ENCODE peak calls at places on chromosomes 3 and 15, in five cellular contexts. One of them, this sample, is unnamed.

GRCh38 chr3:69044608-69045007 is 7.5 kb downstream of the TMF1 start:
- DNase-seq in psoas muscle: no peak
- DNase-seq in B cell: no peak
- DNase-seq in testis: no peak
- DNase-seq in colonic mucosa: no peak
- DNase-seq in this sample: no peak

GRCh38 chr3:127887321-127887720 is 27.7 kb upstream of the KBTBD12 start:
- DNase-seq in psoas muscle: no peak
- DNase-seq in colonic mucosa: no peak
- DNase-seq in B cell: no peak
- DNase-seq in testis: no peak
- DNase-seq in this sample: no peak

GRCh38 chr15:91881551-91882297 is 28.2 kb downstream of the SLCO3A1 start:
- DNase-seq in colonic mucosa: no peak
- DNase-seq in B cell: no peak
- DNase-seq in psoas muscle: no peak
- DNase-seq in testis: no peak
- DNase-seq in this sample: no peak

GRCh38 chr3:192727032-192727847 is at the start of gene FGF12:
- DNase-seq in B cell: no peak
- DNase-seq in psoas muscle: peak; percentile 65
- DNase-seq in testis: peak; percentile 76
- DNase-seq in colonic mucosa: peak; percentile 29
- DNase-seq in this sample: peak; percentile 22

GRCh38 chr15:31216210-31216911 is 110.3 kb upstream of the KLF13 start:
- DNase-seq in colonic mucosa: peak; percentile 96
- DNase-seq in testis: peak; percentile 81
- DNase-seq in B cell: peak; percentile 65
- DNase-seq in psoas muscle: peak; percentile 96
- DNase-seq in this sample: peak; percentile 66

GRCh38 chr15:39976291-39977274 is 42.7 kb downstream of the EIF2AK4 start:
- DNase-seq in testis: peak; percentile 85
- DNase-seq in colonic mucosa: peak; percentile 62
- DNase-seq in psoas muscle: peak; percentile 76
- DNase-seq in B cell: peak; percentile 16
- DNase-seq in this sample: peak; percentile 34

GRCh38 chr3:72593881-72594397 is 254.3 kb downstream of the SHQ1 start:
- DNase-seq in psoas muscle: no peak
- DNase-seq in colonic mucosa: no peak
- DNase-seq in testis: no peak
- DNase-seq in B cell: no peak
- DNase-seq in this sample: no peak

GRCh38 chr3:110583373-110583935 is 488.2 kb upstream of the NECTIN3 start:
- DNase-seq in psoas muscle: no peak
- DNase-seq in B cell: no peak
- DNase-seq in testis: no peak
- DNase-seq in colonic mucosa: no peak
- DNase-seq in this sample: no peak

GRCh38 chr3:35654471-35654870 is 15.1 kb downstream of the ARPP21 start:
- DNase-seq in psoas muscle: no peak
- DNase-seq in colonic mucosa: no peak
- DNase-seq in testis: no peak
- DNase-seq in B cell: no peak
- DNase-seq in this sample: no peak

GRCh38 chr15:101495334-101496197 is 6.1 kb upstream of the PCSK6 start:
- DNase-seq in colonic mucosa: no peak
- DNase-seq in B cell: peak; percentile 17
- DNase-seq in testis: no peak
- DNase-seq in psoas muscle: no peak
- DNase-seq in this sample: no peak

GRCh38 chr3:188335656-188336055 is 181.7 kb downstream of the LPP start:
- DNase-seq in colonic mucosa: no peak
- DNase-seq in B cell: no peak
- DNase-seq in psoas muscle: no peak
- DNase-seq in testis: no peak
- DNase-seq in this sample: no peak

GRCh38 chr3:130946876-130947275 is 53.0 kb downstream of the ATP2C1 start:
- DNase-seq in psoas muscle: no peak
- DNase-seq in testis: no peak
- DNase-seq in colonic mucosa: no peak
- DNase-seq in B cell: no peak
- DNase-seq in this sample: no peak

GRCh38 chr3:129289201-129289921 is 10.7 kb downstream of the HMCES start:
- DNase-seq in B cell: no peak
- DNase-seq in psoas muscle: no peak
- DNase-seq in testis: no peak
- DNase-seq in colonic mucosa: no peak
- DNase-seq in this sample: no peak

GRCh38 chr15:40439461-40440299 is 1.1 kb upstream of the BAHD1 start:
- DNase-seq in psoas muscle: peak; percentile 62
- DNase-seq in testis: peak; percentile 81
- DNase-seq in colonic mucosa: peak; percentile 59
- DNase-seq in B cell: peak; percentile 52
- DNase-seq in this sample: no peak

GRCh38 chr3:24683090-24683489 is 188.4 kb upstream of the THRB start:
- DNase-seq in colonic mucosa: no peak
- DNase-seq in B cell: no peak
- DNase-seq in psoas muscle: no peak
- DNase-seq in testis: no peak
- DNase-seq in this sample: no peak

GRCh38 chr3:59451041-59451763 is 401.4 kb upstream of the CFAP20DC start:
- DNase-seq in testis: no peak
- DNase-seq in psoas muscle: no peak
- DNase-seq in B cell: peak; percentile 10
- DNase-seq in colonic mucosa: peak; percentile 19
- DNase-seq in this sample: no peak

GRCh38 chr15:82146990-82147461 is 101.2 kb upstream of the MEX3B start:
- DNase-seq in testis: no peak
- DNase-seq in B cell: no peak
- DNase-seq in psoas muscle: no peak
- DNase-seq in colonic mucosa: no peak
- DNase-seq in this sample: no peak

GRCh38 chr3:69865920-69866679 is 126.8 kb downstream of the MITF start:
- DNase-seq in psoas muscle: no peak
- DNase-seq in testis: peak; percentile 20
- DNase-seq in colonic mucosa: peak; percentile 29
- DNase-seq in B cell: no peak
- DNase-seq in this sample: no peak

GRCh38 chr3:99965077-99965476 is 147.4 kb downstream of the CMSS1 start:
- DNase-seq in psoas muscle: no peak
- DNase-seq in colonic mucosa: no peak
- DNase-seq in B cell: no peak
- DNase-seq in testis: peak; percentile 46
- DNase-seq in this sample: no peak

DNA sequence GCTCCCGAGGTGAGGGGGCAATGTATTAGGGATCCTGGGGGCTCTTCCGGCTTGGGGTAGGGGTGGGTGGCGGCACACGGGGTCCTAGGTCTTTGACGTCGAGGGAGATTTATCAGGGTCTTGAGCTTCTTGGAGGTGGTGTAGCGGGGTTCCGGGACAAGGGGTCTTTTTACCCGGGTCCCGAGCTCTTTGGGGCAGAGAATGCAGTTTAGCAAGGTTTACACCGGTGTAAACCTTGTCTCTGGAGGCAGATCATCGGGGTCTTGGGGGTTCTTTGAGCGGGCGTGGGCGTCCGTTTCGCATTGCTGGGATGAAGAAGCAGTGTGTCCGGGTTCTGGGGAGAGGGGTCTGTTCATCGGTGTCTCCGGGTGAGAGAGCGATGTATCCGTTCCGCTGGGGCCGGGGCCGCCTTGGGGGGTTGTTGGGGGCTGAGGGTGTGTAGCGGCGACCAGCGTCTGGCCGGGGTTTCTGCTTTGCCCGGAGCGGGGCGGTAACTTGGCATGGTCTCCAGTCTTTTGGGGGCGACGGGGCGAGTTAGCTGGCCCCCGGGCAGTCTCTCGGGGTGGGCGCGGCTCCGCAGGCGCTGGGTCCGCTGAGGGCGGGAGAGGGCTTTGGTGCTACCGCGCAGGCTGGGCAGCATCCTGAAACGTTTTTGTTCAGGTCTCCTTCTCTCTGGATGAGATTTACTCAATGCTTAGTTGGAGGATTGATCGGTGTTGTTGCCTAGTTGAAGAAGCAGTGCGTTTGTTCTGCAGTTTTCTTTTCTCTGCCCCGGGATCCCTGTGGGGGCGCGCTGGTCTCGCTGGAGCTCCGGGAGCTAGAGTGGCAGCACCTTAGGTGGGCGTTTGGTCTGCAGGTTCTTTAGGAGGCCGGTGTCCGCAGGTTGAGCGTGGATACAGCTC is 792 bp downstream of the GLCE start:
- DNase-seq in testis: peak; percentile 66
- DNase-seq in B cell: peak; percentile 53
- DNase-seq in psoas muscle: peak; percentile 64
- DNase-seq in colonic mucosa: peak; percentile 70
- DNase-seq in this sample: no peak
- TF ChIP-seq CTCF in testis: no peak
- TF ChIP-seq CTCF in B cell: no peak
- TF ChIP-seq CTCF in psoas muscle: peak; percentile 16
- TF ChIP-seq CTCF in colonic mucosa: no peak
- TF ChIP-seq CTCF in this sample: no peak

GRCh38 chr3:14771593-14772497 is 46.9 kb upstream of the FGD5 start:
- DNase-seq in colonic mucosa: peak; percentile 9
- DNase-seq in testis: peak; percentile 14
- DNase-seq in psoas muscle: no peak
- DNase-seq in B cell: no peak
- DNase-seq in this sample: no peak
- TF ChIP-seq CTCF in colonic mucosa: no peak
- TF ChIP-seq CTCF in testis: no peak
- TF ChIP-seq CTCF in psoas muscle: no peak
- TF ChIP-seq CTCF in B cell: no peak
- TF ChIP-seq CTCF in this sample: no peak

GRCh38 chr3:133831966-133832801 is 26.6 kb downstream of the SRPRB start:
- DNase-seq in B cell: no peak
- DNase-seq in colonic mucosa: no peak
- DNase-seq in psoas muscle: no peak
- DNase-seq in testis: no peak
- DNase-seq in this sample: no peak
- TF ChIP-seq CTCF in B cell: no peak
- TF ChIP-seq CTCF in colonic mucosa: no peak
- TF ChIP-seq CTCF in psoas muscle: no peak
- TF ChIP-seq CTCF in testis: no peak
- TF ChIP-seq CTCF in this sample: no peak

GRCh38 chr3:62554264-62554799 is 181.0 kb upstream of the FEZF2 start:
- DNase-seq in testis: no peak
- DNase-seq in colonic mucosa: no peak
- DNase-seq in B cell: no peak
- DNase-seq in psoas muscle: no peak
- DNase-seq in this sample: no peak
- TF ChIP-seq CTCF in testis: no peak
- TF ChIP-seq CTCF in colonic mucosa: no peak
- TF ChIP-seq CTCF in B cell: no peak
- TF ChIP-seq CTCF in psoas muscle: peak; percentile 6
- TF ChIP-seq CTCF in this sample: no peak

GRCh38 chr15:81106560-81106959 is 27.5 kb upstream of the CFAP161 start:
- DNase-seq in colonic mucosa: peak; percentile 45
- DNase-seq in testis: peak; percentile 67
- DNase-seq in psoas muscle: no peak
- DNase-seq in B cell: peak; percentile 39
- DNase-seq in this sample: no peak
- TF ChIP-seq CTCF in colonic mucosa: peak; percentile 70
- TF ChIP-seq CTCF in testis: peak; percentile 51
- TF ChIP-seq CTCF in psoas muscle: peak; percentile 71
- TF ChIP-seq CTCF in B cell: peak; percentile 79
- TF ChIP-seq CTCF in this sample: no peak

GRCh38 chr15:74752486-74753395 is 4.1 kb downstream of the CYP1A2 start:
- DNase-seq in B cell: no peak
- DNase-seq in psoas muscle: peak; percentile 9
- DNase-seq in testis: no peak
- DNase-seq in colonic mucosa: no peak
- DNase-seq in this sample: no peak
- TF ChIP-seq CTCF in B cell: no peak
- TF ChIP-seq CTCF in psoas muscle: no peak
- TF ChIP-seq CTCF in testis: no peak
- TF ChIP-seq CTCF in colonic mucosa: no peak
- TF ChIP-seq CTCF in this sample: no peak

DNA sequence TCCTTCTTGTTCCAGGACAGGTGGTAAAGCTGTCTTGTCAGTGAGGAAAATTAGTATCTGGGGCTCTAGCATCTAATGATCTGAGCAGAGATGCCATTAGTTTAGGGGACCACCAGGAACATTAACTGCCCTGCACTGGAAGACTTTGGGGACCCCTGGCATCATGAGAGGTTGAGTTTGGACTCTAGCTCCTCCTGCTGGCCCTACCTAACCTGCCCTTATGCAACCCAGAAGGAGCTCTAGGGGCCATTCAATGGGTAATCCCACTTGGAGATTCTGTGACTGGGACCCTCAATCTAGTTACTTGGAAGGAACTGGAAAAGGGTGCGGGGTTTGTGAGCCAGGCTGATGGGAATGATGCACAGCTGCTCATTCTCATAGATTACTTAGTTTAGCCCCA is 451.0 kb downstream of the EPHB1 start:
- DNase-seq in psoas muscle: no peak
- DNase-seq in B cell: no peak
- DNase-seq in colonic mucosa: no peak
- DNase-seq in testis: no peak
- DNase-seq in this sample: no peak
- TF ChIP-seq CTCF in psoas muscle: peak; percentile 9
- TF ChIP-seq CTCF in B cell: no peak
- TF ChIP-seq CTCF in colonic mucosa: no peak
- TF ChIP-seq CTCF in testis: no peak
- TF ChIP-seq CTCF in this sample: no peak

DNA sequence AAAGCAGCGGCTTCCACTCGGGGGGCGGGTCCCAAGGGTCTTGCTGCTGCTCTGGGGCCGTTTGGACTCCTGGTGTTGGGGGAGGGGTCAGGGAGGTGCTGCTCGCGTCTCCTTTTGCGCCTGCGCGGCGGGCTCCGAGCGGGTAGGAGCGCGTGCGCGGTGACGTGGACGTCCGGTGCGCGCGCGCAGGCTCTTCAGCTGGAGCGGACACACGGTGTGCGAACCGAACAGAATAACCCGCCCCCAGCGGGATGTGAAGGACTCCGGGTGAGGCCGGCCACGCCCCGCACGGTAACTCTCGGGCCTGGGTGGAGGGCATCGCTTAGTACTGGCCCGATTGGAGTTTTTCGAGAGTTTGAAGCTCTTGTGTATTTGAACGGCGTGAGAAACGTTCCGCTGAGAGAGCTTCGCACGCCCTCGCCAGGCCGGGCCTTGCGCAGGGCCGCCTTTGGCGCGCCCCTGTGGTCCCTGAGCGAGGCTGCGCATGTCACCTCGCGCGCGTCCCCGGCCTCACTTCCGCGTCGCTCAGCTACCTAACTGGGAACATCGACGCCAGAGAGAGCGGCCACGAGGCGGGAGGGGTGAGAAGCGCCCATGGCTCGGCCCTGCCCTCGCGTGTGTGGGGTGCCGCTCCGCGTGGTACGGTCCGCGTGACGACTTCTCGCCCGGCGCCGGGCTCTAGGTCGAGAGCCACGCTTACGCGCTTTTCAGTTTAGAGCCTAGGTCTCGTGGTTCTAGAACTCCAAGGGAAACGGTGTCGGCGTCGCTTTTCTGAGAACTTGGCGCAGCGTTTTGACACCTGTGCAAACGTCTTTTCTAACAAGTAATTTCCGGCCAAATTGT is at the start of gene MGA:
- DNase-seq in colonic mucosa: peak; percentile 90
- DNase-seq in B cell: peak; percentile 94
- DNase-seq in testis: peak; percentile 92
- DNase-seq in psoas muscle: peak; percentile 93
- DNase-seq in this sample: peak; percentile 74
- TF ChIP-seq CTCF in colonic mucosa: no peak
- TF ChIP-seq CTCF in B cell: no peak
- TF ChIP-seq CTCF in testis: peak; percentile 25
- TF ChIP-seq CTCF in psoas muscle: no peak
- TF ChIP-seq CTCF in this sample: no peak